ENCODE peak calls at places on chromosomes 12 and 14, in eight cellular contexts. X is NCI-H1092; V is hippocampal formation; U is NCI-H187 treated with DMSO at 0.1 percent for 48 hours; M is HL-60; E is skeletal muscle cell; G is T-cell; N is activated naive CD8-positive, alpha-beta T cell treated with anti-CD3 and anti-CD28 coated beads, Interleukin-2, amount 10 ng/mL, durations not matched to agents 7 days and 5 days. Y is an unnamed sample.

GRCh38 chr14:32896979-32897723 is 41.5 kb upstream of the NPAS3 start:
- DNase-seq in E (no peak), N (no peak), M (no peak), U (no peak), V (peak; percentile 9), G (no peak), X (no peak), Y (peak; percentile 4)

GRCh38 chr14:81406863-81407262 is 6.7 kb upstream of the STON2 start:
- DNase-seq in U (no peak), X (no peak), V (no peak), G (no peak), E (peak; percentile 74), N (no peak), M (no peak), Y (peak; percentile 28)

GRCh38 chr14:96630281-96630680 is 128.1 kb downstream of the PAPOLA start:
- DNase-seq in N (no peak), M (no peak), E (no peak), V (no peak), X (no peak), G (no peak), U (no peak), Y (no peak)

GRCh38 chr12:125773033-125773432 is 707.8 kb downstream of the AACS start:
- DNase-seq in U (no peak), X (no peak), M (peak; percentile 33), G (no peak), N (no peak), E (no peak), V (no peak), Y (no peak)

GRCh38 chr14:27391331-27391730 is 793.5 kb upstream of the NOVA1 start:
- DNase-seq in V (no peak), X (no peak), E (peak; percentile 19), N (no peak), U (no peak), G (no peak), M (no peak), Y (no peak)

GRCh38 chr12:103503546-103504480 is 8.0 kb upstream of the C12orf42 start:
- DNase-seq in G (peak; percentile 62), N (peak; percentile 57), U (no peak), E (no peak), V (no peak), X (no peak), M (no peak), Y (no peak)

GRCh38 chr14:67668559-67668958 is 5.9 kb downstream of the VTI1B start:
- DNase-seq in E (no peak), V (no peak), N (no peak), M (no peak), G (peak; percentile 14), U (no peak), X (no peak), Y (no peak)

GRCh38 chr14:75917322-75918251 is 64.2 kb downstream of the TGFB3 start:
- DNase-seq in M (no peak), N (no peak), E (no peak), V (no peak), G (no peak), U (no peak), X (no peak), Y (no peak)

GRCh38 chr12:40310201-40310600 is 85.4 kb downstream of the LRRK2 start:
- DNase-seq in N (no peak), M (no peak), U (no peak), V (no peak), X (no peak), E (no peak), G (no peak), Y (no peak)

GRCh38 chr14:89681086-89682018 is 264.3 kb upstream of the FOXN3 start:
- DNase-seq in G (peak; percentile 13), V (no peak), E (no peak), M (peak; percentile 41), X (no peak), U (no peak), N (peak; percentile 33), Y (no peak)

GRCh38 chr12:10771132-10771733 is 31.2 kb downstream of the TAS2R7 start:
- DNase-seq in X (peak; percentile 6), M (no peak), G (no peak), E (peak; percentile 5), U (no peak), N (no peak), V (no peak), Y (peak; percentile 18)

GRCh38 chr12:108802666-108803036 is 54.7 kb downstream of the SSH1 start:
- DNase-seq in X (no peak), E (no peak), G (no peak), V (no peak), N (no peak), M (no peak), U (no peak), Y (no peak)

GRCh38 chr14:104746951-104747481 is 5.9 kb upstream of the SIVA1 start:
- DNase-seq in U (no peak), V (no peak), N (no peak), E (no peak), X (peak; percentile 57), M (no peak), G (no peak), Y (no peak)

GRCh38 chr12:112466011-112466422 is 47.3 kb downstream of the PTPN11 start:
- DNase-seq in E (no peak), M (no peak), X (no peak), N (no peak), G (no peak), V (no peak), U (no peak), Y (no peak)

GRCh38 chr12:20830456-20830855 is 20.0 kb downstream of the SLCO1B3 start:
- DNase-seq in N (no peak), M (no peak), V (no peak), G (no peak), U (no peak), X (no peak), E (no peak), Y (no peak)

GRCh38 chr14:51094282-51094821 is 553 bp downstream of the TRIM9 start:
- DNase-seq in N (peak; percentile 59), U (no peak), E (no peak), X (peak; percentile 43), G (no peak), M (no peak), V (no peak), Y (no peak)

GRCh38 chr12:111343181-111343580 is 25.7 kb downstream of the PHETA1 start:
- DNase-seq in G (no peak), E (no peak), M (no peak), N (no peak), U (no peak), V (no peak), X (no peak), Y (no peak)

GRCh38 chr12:52521581-52522266 is 1.5 kb upstream of the KRT5 start:
- DNase-seq in M (no peak), N (no peak), V (no peak), E (no peak), U (no peak), G (no peak), X (no peak), Y (peak; percentile 42)

GRCh38 chr14:67335781-67336180 is 23.8 kb downstream of the ATP6V1D start:
- DNase-seq in G (no peak), M (no peak), E (no peak), N (no peak), V (no peak), X (no peak), U (no peak), Y (no peak)

GRCh38 chr14:64232095-64232830 is 61.9 kb downstream of the ESR2 start:
- DNase-seq in N (no peak), V (no peak), G (no peak), M (no peak), U (no peak), X (no peak), E (peak; percentile 94), Y (peak; percentile 92)

GRCh38 chr12:57632369-57632897 is 568 bp downstream of the B4GALNT1 start:
- DNase-seq in X (peak; percentile 14), E (no peak), U (no peak), G (no peak), N (peak; percentile 56), V (no peak), M (no peak), Y (no peak)

GRCh38 chr14:72788255-72788654 is 105.6 kb downstream of the DPF3 start:
- DNase-seq in G (no peak), U (no peak), N (no peak), V (no peak), E (no peak), X (no peak), M (no peak), Y (no peak)

GRCh38 chr14:105315211-105315721 is 718 bp downstream of the PACS2 start:
- DNase-seq in N (peak; percentile 74), E (no peak), G (peak; percentile 61), U (no peak), V (no peak), M (no peak), X (no peak), Y (no peak)

GRCh38 chr12:94186461-94187237 is 38.3 kb downstream of the PLXNC1 start:
- DNase-seq in E (peak; percentile 20), V (peak; percentile 72), N (no peak), G (no peak), X (peak; percentile 44), U (peak; percentile 8), M (no peak), Y (peak; percentile 41)

GRCh38 chr14:100900837-100901390 is 2.6 kb downstream of the RTL1 start:
- DNase-seq in E (no peak), N (no peak), G (no peak), X (peak; percentile 22), U (no peak), M (no peak), V (no peak), Y (no peak)

GRCh38 chr12:69583203-69583602 is 2.1 kb upstream of the CCT2 start:
- DNase-seq in N (no peak), U (no peak), M (no peak), E (no peak), G (no peak), V (no peak), X (peak; percentile 11), Y (no peak)

GRCh38 chr12:69966839-69967238 is 141.8 kb downstream of the MYRFL start:
- DNase-seq in X (no peak), U (no peak), M (no peak), N (no peak), E (no peak), V (no peak), G (no peak), Y (peak; percentile 27)

GRCh38 chr14:41297961-41298690 is 308.6 kb upstream of the LRFN5 start:
- DNase-seq in V (no peak), M (no peak), X (no peak), E (no peak), N (no peak), G (no peak), U (no peak), Y (no peak)